ENCODE peak calls at places on chromosomes 4 and X, in five cellular contexts. One of them, this sample, is unnamed.

GRCh38 chrX:41027388-41027787 is 57.9 kb upstream of the USP9X start:
- DNase-seq in progenitor cell of endocrine pancreas: no peak
- DNase-seq in epithelial cell of esophagus: peak
- DNase-seq in stomach: no peak
- DNase-seq in NCI-H510A treated with DMSO at 0.1 percent for 48 hours: no peak
- DNase-seq in this sample: no peak

GRCh38 chrX:150362599-150363481 is at the start of gene MAMLD1:
- DNase-seq in progenitor cell of endocrine pancreas: no peak
- DNase-seq in epithelial cell of esophagus: peak
- DNase-seq in stomach: peak
- DNase-seq in NCI-H510A treated with DMSO at 0.1 percent for 48 hours: no peak
- DNase-seq in this sample: peak

GRCh38 chr4:174357321-174357720 is 73.6 kb downstream of the CEP44 start:
- DNase-seq in progenitor cell of endocrine pancreas: no peak
- DNase-seq in epithelial cell of esophagus: peak
- DNase-seq in stomach: no peak
- DNase-seq in NCI-H510A treated with DMSO at 0.1 percent for 48 hours: no peak
- DNase-seq in this sample: no peak

GRCh38 chrX:54933150-54933826 is 12.7 kb downstream of the TRO start:
- DNase-seq in progenitor cell of endocrine pancreas: no peak
- DNase-seq in epithelial cell of esophagus: no peak
- DNase-seq in stomach: no peak
- DNase-seq in NCI-H510A treated with DMSO at 0.1 percent for 48 hours: no peak
- DNase-seq in this sample: no peak

GRCh38 chrX:43644124-43644701 is 11.9 kb upstream of the MAOA start:
- DNase-seq in progenitor cell of endocrine pancreas: no peak
- DNase-seq in epithelial cell of esophagus: peak
- DNase-seq in stomach: no peak
- DNase-seq in NCI-H510A treated with DMSO at 0.1 percent for 48 hours: no peak
- DNase-seq in this sample: no peak

GRCh38 chr4:151302432-151302831 is 23.0 kb downstream of the SH3D19 start:
- DNase-seq in progenitor cell of endocrine pancreas: no peak
- DNase-seq in epithelial cell of esophagus: no peak
- DNase-seq in stomach: no peak
- DNase-seq in NCI-H510A treated with DMSO at 0.1 percent for 48 hours: no peak
- DNase-seq in this sample: no peak

GRCh38 chr4:164935363-164935762 is 42.1 kb downstream of the TRIM61 start:
- DNase-seq in progenitor cell of endocrine pancreas: no peak
- DNase-seq in epithelial cell of esophagus: no peak
- DNase-seq in stomach: no peak
- DNase-seq in NCI-H510A treated with DMSO at 0.1 percent for 48 hours: no peak
- DNase-seq in this sample: peak

GRCh38 chr4:147714575-147715401 is 17.1 kb upstream of the ARHGAP10 start:
- DNase-seq in progenitor cell of endocrine pancreas: no peak
- DNase-seq in epithelial cell of esophagus: peak
- DNase-seq in stomach: no peak
- DNase-seq in NCI-H510A treated with DMSO at 0.1 percent for 48 hours: no peak
- DNase-seq in this sample: no peak

GRCh38 chrX:132041016-132041415 is 17.9 kb downstream of the STK26 start:
- DNase-seq in progenitor cell of endocrine pancreas: no peak
- DNase-seq in epithelial cell of esophagus: peak
- DNase-seq in stomach: no peak
- DNase-seq in NCI-H510A treated with DMSO at 0.1 percent for 48 hours: no peak
- DNase-seq in this sample: no peak

GRCh38 chr4:112473985-112474384 is 42.0 kb downstream of the NEUROG2 start:
- DNase-seq in progenitor cell of endocrine pancreas: no peak
- DNase-seq in epithelial cell of esophagus: no peak
- DNase-seq in stomach: no peak
- DNase-seq in NCI-H510A treated with DMSO at 0.1 percent for 48 hours: no peak
- DNase-seq in this sample: no peak

GRCh38 chrX:123736333-123736921 is 3.6 kb upstream of the THOC2 start:
- DNase-seq in progenitor cell of endocrine pancreas: no peak
- DNase-seq in epithelial cell of esophagus: peak
- DNase-seq in stomach: no peak
- DNase-seq in NCI-H510A treated with DMSO at 0.1 percent for 48 hours: no peak
- DNase-seq in this sample: peak

GRCh38 chr4:54657194-54657555 is 582 bp upstream of the KIT start:
- DNase-seq in progenitor cell of endocrine pancreas: peak
- DNase-seq in epithelial cell of esophagus: no peak
- DNase-seq in stomach: no peak
- DNase-seq in NCI-H510A treated with DMSO at 0.1 percent for 48 hours: no peak
- DNase-seq in this sample: peak

GRCh38 chr4:182555997-182556418 is 312.8 kb downstream of the TENM3 start:
- DNase-seq in progenitor cell of endocrine pancreas: no peak
- DNase-seq in epithelial cell of esophagus: peak
- DNase-seq in stomach: no peak
- DNase-seq in NCI-H510A treated with DMSO at 0.1 percent for 48 hours: peak
- DNase-seq in this sample: peak

GRCh38 chr4:87356832-87357526 is 34.0 kb downstream of the HSD17B11 start:
- DNase-seq in progenitor cell of endocrine pancreas: no peak
- DNase-seq in epithelial cell of esophagus: peak
- DNase-seq in stomach: no peak
- DNase-seq in NCI-H510A treated with DMSO at 0.1 percent for 48 hours: no peak
- DNase-seq in this sample: peak

GRCh38 chrX:45623266-45623665 is 422.6 kb upstream of the DIPK2B start:
- DNase-seq in progenitor cell of endocrine pancreas: no peak
- DNase-seq in epithelial cell of esophagus: peak
- DNase-seq in stomach: no peak
- DNase-seq in NCI-H510A treated with DMSO at 0.1 percent for 48 hours: no peak
- DNase-seq in this sample: peak

GRCh38 chr4:122243785-122244184 is 91.7 kb downstream of the BLTP1 start:
- DNase-seq in progenitor cell of endocrine pancreas: no peak
- DNase-seq in epithelial cell of esophagus: no peak
- DNase-seq in stomach: no peak
- DNase-seq in NCI-H510A treated with DMSO at 0.1 percent for 48 hours: no peak
- DNase-seq in this sample: no peak

GRCh38 chrX:31609130-31609529 is 537.3 kb upstream of the FTHL17 start:
- DNase-seq in progenitor cell of endocrine pancreas: no peak
- DNase-seq in epithelial cell of esophagus: peak
- DNase-seq in stomach: no peak
- DNase-seq in NCI-H510A treated with DMSO at 0.1 percent for 48 hours: no peak
- DNase-seq in this sample: no peak

GRCh38 chrX:98407526-98408049 is 1523.9 kb downstream of the RPA4 start:
- DNase-seq in progenitor cell of endocrine pancreas: no peak
- DNase-seq in epithelial cell of esophagus: no peak
- DNase-seq in stomach: no peak
- DNase-seq in NCI-H510A treated with DMSO at 0.1 percent for 48 hours: no peak
- DNase-seq in this sample: no peak

GRCh38 chr4:152810715-152811287 is 31.0 kb downstream of the ARFIP1 start:
- DNase-seq in progenitor cell of endocrine pancreas: no peak
- DNase-seq in epithelial cell of esophagus: no peak
- DNase-seq in stomach: no peak
- DNase-seq in NCI-H510A treated with DMSO at 0.1 percent for 48 hours: no peak
- DNase-seq in this sample: peak

GRCh38 chr4:188971125-188971524 is 831.9 kb downstream of the TRIML1 start:
- DNase-seq in progenitor cell of endocrine pancreas: no peak
- DNase-seq in epithelial cell of esophagus: peak
- DNase-seq in stomach: no peak
- DNase-seq in NCI-H510A treated with DMSO at 0.1 percent for 48 hours: peak
- DNase-seq in this sample: peak

GRCh38 chr4:176889776-176890175 is 97.1 kb upstream of the VEGFC start:
- DNase-seq in progenitor cell of endocrine pancreas: no peak
- DNase-seq in epithelial cell of esophagus: no peak
- DNase-seq in stomach: no peak
- DNase-seq in NCI-H510A treated with DMSO at 0.1 percent for 48 hours: no peak
- DNase-seq in this sample: no peak

GRCh38 chr4:89733936-89734335 is 103.0 kb downstream of the SNCA start:
- DNase-seq in progenitor cell of endocrine pancreas: no peak
- DNase-seq in epithelial cell of esophagus: no peak
- DNase-seq in stomach: no peak
- DNase-seq in NCI-H510A treated with DMSO at 0.1 percent for 48 hours: no peak
- DNase-seq in this sample: no peak

GRCh38 chr4:78616046-78616498 is 64.5 kb downstream of the ANXA3 start:
- DNase-seq in progenitor cell of endocrine pancreas: no peak
- DNase-seq in epithelial cell of esophagus: no peak
- DNase-seq in stomach: no peak
- DNase-seq in NCI-H510A treated with DMSO at 0.1 percent for 48 hours: no peak
- DNase-seq in this sample: no peak

This sample was measured in DMS53.